ENCODE peak calls at places on chromosomes 4 and X, in eight cellular contexts. T is IMR-90, V is BJ, S is thyroid gland, L is brain microvascular endothelial cell, U is A549, B is AG10803, R is esophagus squamous epithelium. G is an unnamed sample.
A peak's percentile ranks its signal among the peaks of the same experiment; 100 is the strongest.

GRCh38 chrX:13254870-13255269 is 65.0 kb downstream of the ATXN3L start:
- DNase-seq in R (no peak), T (no peak), B (no peak), S (no peak), L (no peak), U (no peak), V (no peak), G (no peak)

GRCh38 chrX:119417842-119418241 is 18.7 kb downstream of the SLC25A43 start:
- DNase-seq in T (no peak), L (no peak), U (peak; percentile 24), S (no peak), B (no peak), R (no peak), V (no peak), G (peak; percentile 22)

GRCh38 chrX:123424546-123424945 is 240.5 kb downstream of the GRIA3 start:
- DNase-seq in L (peak; percentile 43), U (peak; percentile 5), B (peak; percentile 66), R (no peak), V (peak; percentile 26), T (peak; percentile 27), S (no peak), G (peak; percentile 85)

GRCh38 chr4:138275946-138276621 is 33.9 kb upstream of the SLC7A11 start:
- DNase-seq in R (no peak), L (peak; percentile 93), T (peak; percentile 91), B (peak; percentile 93), V (peak; percentile 80), U (peak; percentile 68), S (no peak), G (peak; percentile 80)

GRCh38 chr4:52617467-52618017 is 41.6 kb downstream of the USP46 start:
- DNase-seq in B (no peak), V (no peak), R (no peak), T (no peak), U (no peak), S (no peak), L (no peak), G (no peak)

GRCh38 chrX:1425381-1425780 is 27.3 kb downstream of the ASMTL start:
- DNase-seq in V (no peak), T (no peak), L (no peak), U (no peak), B (no peak), R (no peak), S (no peak), G (no peak)

GRCh38 chr4:11616856-11617255 is 188.2 kb upstream of the HS3ST1 start:
- DNase-seq in L (no peak), T (no peak), B (no peak), U (no peak), R (no peak), V (no peak), S (no peak), G (no peak)

GRCh38 chrX:111914398-111915092 is 38.6 kb downstream of the TRPC5OS start:
- DNase-seq in R (no peak), T (peak; percentile 55), B (peak; percentile 10), U (peak; percentile 11), S (no peak), V (no peak), L (no peak), G (peak; percentile 3)

GRCh38 chr4:95508421-95508820 is 40.4 kb downstream of the UNC5C start:
- DNase-seq in T (peak; percentile 40), U (no peak), B (no peak), L (no peak), V (no peak), S (no peak), R (no peak), G (peak; percentile 17)

GRCh38 chr4:3660086-3660927 is 105.9 kb upstream of the ADRA2C start:
- DNase-seq in B (peak; percentile 12), V (no peak), U (no peak), R (no peak), L (no peak), S (no peak), T (peak; percentile 5), G (no peak)

GRCh38 chrX:149831473-149831872 is 49.5 kb upstream of the MAGEA8 start:
- DNase-seq in R (no peak), L (no peak), U (peak; percentile 1), T (no peak), B (no peak), V (no peak), S (no peak), G (no peak)

GRCh38 chrX:12702509-12703091 is 88.6 kb upstream of the PRPS2 start:
- DNase-seq in S (no peak), R (no peak), T (no peak), U (peak; percentile 17), L (no peak), V (no peak), B (no peak), G (peak; percentile 3)

GRCh38 chr4:96736352-96736889 is 896.5 kb downstream of the PDHA2 start:
- DNase-seq in B (peak; percentile 0), U (peak; percentile 31), T (no peak), L (peak; percentile 88), R (no peak), S (no peak), V (no peak), G (no peak)

GRCh38 chr4:8507624-8508023 is 67.0 kb downstream of the TRMT44 start:
- DNase-seq in T (no peak), B (peak; percentile 23), S (no peak), R (no peak), L (no peak), U (no peak), V (no peak), G (peak; percentile 15)

GRCh38 chr4:82126641-82127040 is 247.2 kb downstream of the HNRNPD start:
- DNase-seq in T (no peak), B (no peak), V (no peak), R (no peak), U (no peak), L (no peak), S (no peak), G (no peak)

GRCh38 chr4:53633608-53634007 is 42.3 kb upstream of the LNX1 start:
- DNase-seq in V (no peak), T (peak; percentile 56), L (no peak), U (no peak), S (no peak), B (peak; percentile 87), R (no peak), G (peak; percentile 69)

GRCh38 chr4:48602222-48602621 is 112.2 kb downstream of the ZAR1 start:
- DNase-seq in T (peak; percentile 75), B (peak; percentile 51), L (peak; percentile 56), V (peak; percentile 11), R (no peak), S (no peak), U (no peak), G (peak; percentile 69)

GRCh38 chrX:38165023-38165422 is 55.6 kb downstream of the SRPX start:
- DNase-seq in U (no peak), T (no peak), B (no peak), S (no peak), R (no peak), L (no peak), V (no peak), G (no peak)

GRCh38 chrX:38163193-38163592 is 57.5 kb downstream of the SRPX start:
- DNase-seq in V (no peak), B (no peak), L (no peak), S (no peak), U (no peak), R (no peak), T (no peak), G (no peak)

GRCh38 chrX:38170556-38170955 is 50.1 kb downstream of the SRPX start:
- DNase-seq in T (no peak), S (no peak), L (no peak), V (no peak), B (no peak), U (no peak), R (no peak), G (no peak)

GRCh38 chrX:38166478-38167083 is 54.1 kb downstream of the SRPX start:
- DNase-seq in B (no peak), U (peak; percentile 18), L (peak; percentile 29), V (no peak), T (peak; percentile 26), S (peak; percentile 3), R (no peak), G (peak; percentile 37)
- H3K4me3 ChIP-seq in B (no peak overlapping the region), U (no peak overlapping the region), L (no peak overlapping the region), V (no peak overlapping the region), T (no peak overlapping the region), S (no peak overlapping the region), R (no peak overlapping the region), G (no peak overlapping the region)

DNA sequence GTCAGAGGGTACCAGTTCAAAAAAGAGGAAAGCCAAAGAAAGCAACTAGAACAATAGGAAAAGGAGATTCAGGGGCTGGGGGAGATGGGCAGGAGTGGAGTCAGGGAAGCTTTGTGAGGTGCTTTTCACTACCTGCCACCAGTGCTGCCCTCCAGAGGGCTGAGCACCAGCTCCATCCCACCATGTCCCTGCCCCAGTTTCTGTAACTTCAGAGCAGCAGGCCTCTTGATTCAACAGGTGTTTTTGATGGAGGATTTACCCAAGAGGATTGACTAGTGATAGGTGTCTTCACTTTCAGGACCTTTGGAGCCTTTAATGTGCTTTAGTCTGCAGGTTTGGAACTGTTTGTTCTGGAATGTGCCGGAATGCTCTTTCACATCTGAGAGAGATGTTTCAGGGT is 12.1 kb downstream of the KIT start:
- DNase-seq in L (no peak), B (no peak), T (no peak), S (no peak), V (no peak), R (no peak), U (no peak), G (no peak)
- TF ChIP-seq CTCF in L (no peak), B (no peak), T (no peak), S (no peak), V (no peak), R (no peak), U (no peak), G (no peak)

DNA sequence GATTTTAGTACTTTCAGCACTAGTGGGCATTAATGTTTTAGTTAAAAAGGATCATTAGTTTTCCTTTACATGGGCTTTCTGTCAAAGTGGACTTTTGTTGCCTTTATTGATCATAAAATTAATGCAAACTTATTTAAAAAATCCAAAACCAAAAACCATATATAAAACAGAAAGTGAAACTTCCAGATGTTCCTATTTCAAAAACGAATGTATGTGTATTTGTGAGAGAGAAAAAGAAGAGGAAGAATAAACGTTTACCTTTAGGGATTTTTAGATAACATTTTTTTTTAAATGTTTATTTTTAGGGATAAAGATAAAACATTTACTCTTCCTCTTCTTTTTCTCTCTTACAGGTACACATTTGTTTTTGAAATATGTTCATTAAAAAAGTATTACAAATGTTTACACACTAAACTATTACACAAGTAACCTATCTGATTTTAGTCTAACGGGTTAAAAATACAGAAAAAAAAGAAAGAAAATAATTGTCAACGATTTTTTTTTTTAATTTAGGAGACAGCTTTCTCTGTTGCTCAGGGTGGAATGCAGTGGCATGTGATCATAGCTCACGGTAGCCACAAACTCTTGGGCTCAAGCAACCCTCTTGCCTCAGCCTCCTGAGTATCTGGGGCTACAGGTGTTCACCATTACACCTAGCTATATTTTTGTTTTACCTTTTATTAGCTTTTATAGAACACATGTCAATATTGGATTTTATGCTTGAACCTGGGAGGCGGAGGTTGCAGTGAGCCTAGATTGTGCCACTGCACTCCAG is 16.8 kb upstream of the COX18 start:
- DNase-seq in S (no peak), L (no peak), R (no peak), B (no peak), U (no peak), T (no peak), V (no peak), G (no peak)
- H3K4me3 ChIP-seq in S (no peak overlapping the region), L (no peak overlapping the region), R (no peak overlapping the region), B (no peak overlapping the region), U (no peak overlapping the region), T (no peak overlapping the region), V (no peak overlapping the region), G (no peak overlapping the region)

DNA sequence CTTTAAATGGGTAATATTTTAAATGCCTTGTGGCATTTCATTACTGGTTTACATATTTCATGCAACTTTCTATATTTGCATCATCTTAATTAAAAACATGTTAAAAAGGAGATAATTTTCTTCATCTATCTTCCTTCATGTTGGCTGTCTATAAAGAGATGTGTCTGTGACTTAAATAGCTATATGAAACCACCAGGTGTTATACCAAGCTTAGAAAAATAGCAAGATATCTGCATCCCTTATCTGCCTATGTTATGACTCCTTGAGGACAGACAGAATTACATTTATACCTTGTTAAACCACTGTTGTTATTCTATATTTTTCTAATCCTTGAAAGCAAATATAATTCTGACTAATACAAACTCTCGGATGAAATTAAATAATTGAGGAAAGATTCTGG is 763.8 kb upstream of the GALNTL6 start:
- DNase-seq in R (no peak), T (no peak), B (no peak), L (no peak), U (no peak), V (no peak), S (no peak), G (no peak)
- TF ChIP-seq CTCF in R (no peak), T (no peak), B (no peak), L (no peak), U (no peak), V (no peak), S (no peak), G (no peak)